ENCODE peak calls at places on chromosomes 5 and 9, in seven cellular contexts. Y is OCI-LY7; M is adrenal gland; A is endodermal cell; C is CD8-positive, alpha-beta memory T cell; I is left ventricle myocardium inferior; U is CD4-positive, alpha-beta memory T cell. O is an unnamed sample.

GRCh38 chr5:181108578-181109165 is 22.3 kb downstream of the OR2V1 start:
- DNase-seq in Y (no peak), M (no peak), A (no peak), C (no peak), I (no peak), U (no peak), O (no peak)

GRCh38 chr9:136565075-136565721 is 19.4 kb upstream of the NOTCH1 start:
- DNase-seq in Y (no peak), M (no peak), A (no peak), C (no peak), I (peak; percentile 79), U (no peak), O (peak; percentile 58)

GRCh38 chr9:126420148-126420547 is 93.5 kb downstream of the MVB12B start:
- DNase-seq in Y (no peak), M (no peak), A (no peak), C (no peak), I (no peak), U (no peak), O (no peak)

GRCh38 chr5:81247441-81247972 is 14.4 kb downstream of the CKMT2 start:
- DNase-seq in Y (no peak), M (no peak), A (no peak), C (no peak), I (no peak), U (no peak), O (no peak)

GRCh38 chr9:92727716-92728700 is 36.6 kb downstream of the BICD2 start:
- DNase-seq in Y (no peak), M (no peak), A (peak; percentile 31), C (no peak), I (no peak), U (no peak), O (no peak)

GRCh38 chr5:74328221-74328630 is 312.3 kb downstream of the ENC1 start:
- DNase-seq in Y (no peak), M (no peak), A (no peak), C (no peak), I (no peak), U (no peak), O (no peak)

GRCh38 chr5:34924462-34924765 is 4.9 kb upstream of the DNAJC21 start:
- DNase-seq in Y (no peak), M (no peak), A (no peak), C (no peak), I (no peak), U (no peak), O (no peak)

GRCh38 chr5:124956471-124957029 is 210.1 kb upstream of the ZNF608 start:
- DNase-seq in Y (no peak), M (no peak), A (no peak), C (no peak), I (no peak), U (no peak), O (no peak)

DNA sequence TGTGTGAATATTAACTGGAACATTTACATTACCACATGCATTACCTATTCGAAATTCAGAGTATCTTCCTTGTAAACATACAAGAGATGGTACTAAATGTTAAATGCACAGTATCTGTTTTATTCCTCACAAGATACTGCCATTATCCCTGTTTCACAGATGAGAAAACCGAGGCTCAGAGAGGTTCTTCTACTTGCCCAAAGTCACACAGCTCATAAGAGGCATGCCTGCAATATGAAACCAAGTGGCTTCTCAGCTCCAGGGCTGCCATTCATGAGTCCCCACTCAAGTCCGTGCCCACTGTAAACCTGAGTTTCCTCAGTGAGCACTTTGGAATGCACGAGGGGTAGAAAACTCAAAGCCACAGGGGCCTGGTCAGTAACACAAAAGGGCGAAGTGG is 55.0 kb upstream of the FABP6 start:
- DNase-seq in Y (no peak), M (no peak), A (no peak), C (no peak), I (no peak), U (no peak), O (no peak)
- H3K9me3 ChIP-seq in Y (no peaks in the 10 kb centered on the region), M (no peaks in the 10 kb centered on the region), A (no peaks in the 10 kb centered on the region), C (no peaks in the 10 kb centered on the region), I (no peaks in the 10 kb centered on the region), U (no peaks in the 10 kb centered on the region), O (no peaks in the 10 kb centered on the region)

DNA sequence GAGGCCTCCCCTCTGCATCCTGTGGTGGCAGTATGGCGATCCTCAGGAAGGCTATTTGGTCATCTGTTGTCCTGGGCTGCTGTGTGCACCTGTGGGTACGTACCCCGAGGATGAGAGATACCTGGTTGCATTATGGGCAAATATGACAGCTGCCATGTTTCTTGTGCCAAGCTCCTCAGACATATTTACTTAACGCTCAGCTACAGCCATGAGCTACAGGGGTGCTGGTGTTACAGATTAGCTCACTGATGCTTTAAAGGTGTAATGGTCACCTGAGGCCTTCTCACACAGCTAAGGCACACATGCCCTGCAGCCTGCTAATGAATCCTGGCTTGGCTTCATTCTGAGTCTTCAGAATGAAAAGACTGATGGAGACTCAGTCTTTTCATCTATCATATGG is 12.0 kb downstream of the NDST1 start:
- DNase-seq in Y (no peak), M (no peak), A (no peak), C (no peak), I (no peak), U (no peak), O (no peak)
- H3K4me1 ChIP-seq in Y (peaks cover 43% of the 10 kb centered on the region), M (peaks cover 53% of the 10 kb centered on the region), A (peaks cover 21% of the 10 kb centered on the region), C (no peaks in the 10 kb centered on the region), I (peaks cover 100% of the 10 kb centered on the region), U (no peaks in the 10 kb centered on the region), O (peaks cover 80% of the 10 kb centered on the region)

GRCh38 chr5:12277504-12278192 is 373.4 kb upstream of the CTNND2 start:
- DNase-seq in Y (no peak), M (no peak), A (no peak), C (no peak), I (no peak), U (no peak), O (no peak)
- H3K9me3 ChIP-seq in Y (no peaks in the 10 kb centered on the region), M (no peaks in the 10 kb centered on the region), A (no peaks in the 10 kb centered on the region), C (no peaks in the 10 kb centered on the region), I (peaks cover 3% of the 10 kb centered on the region), U (no peaks in the 10 kb centered on the region), O (no peaks in the 10 kb centered on the region)

GRCh38 chr9:108534741-108535140 is 321.0 kb downstream of the ACTL7B start:
- DNase-seq in Y (no peak), M (no peak), A (no peak), C (no peak), I (no peak), U (no peak), O (no peak)
- H3K4me1 ChIP-seq in Y (no peaks in the 10 kb centered on the region), M (no peaks in the 10 kb centered on the region), A (no peaks in the 10 kb centered on the region), C (no peaks in the 10 kb centered on the region), I (no peaks in the 10 kb centered on the region), U (no peaks in the 10 kb centered on the region), O (no peaks in the 10 kb centered on the region)

GRCh38 chr5:64096771-64097170 is 68.9 kb upstream of the RNF180 start:
- DNase-seq in Y (no peak), M (no peak), A (no peak), C (no peak), I (no peak), U (no peak), O (no peak)

DNA sequence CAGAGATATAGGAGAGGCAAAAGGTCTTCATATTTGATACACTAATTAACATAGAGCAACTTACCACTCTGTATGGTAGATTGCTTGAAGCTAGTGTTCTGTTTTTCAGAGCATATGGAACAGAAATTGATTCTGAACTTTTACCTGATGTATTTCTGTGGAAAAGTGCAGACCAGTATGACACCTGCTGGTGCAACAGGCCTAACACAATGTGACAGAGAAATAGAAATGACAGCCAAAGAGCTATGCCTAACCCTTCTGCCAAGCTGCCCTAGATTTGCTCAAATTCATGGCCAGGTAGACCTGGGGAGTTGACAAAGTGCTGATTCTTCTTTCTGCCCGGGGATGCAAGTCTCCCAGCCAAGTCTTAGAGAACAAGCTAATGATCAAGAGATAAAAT is 65.4 kb upstream of the RNF180 start:
- DNase-seq in Y (no peak), M (no peak), A (no peak), C (no peak), I (no peak), U (no peak), O (no peak)
- H3K9me3 ChIP-seq in Y (no peaks in the 10 kb centered on the region), M (no peaks in the 10 kb centered on the region), A (peaks cover 1% of the 10 kb centered on the region), C (no peaks in the 10 kb centered on the region), I (peaks cover 12% of the 10 kb centered on the region), U (no peaks in the 10 kb centered on the region), O (no peaks in the 10 kb centered on the region)

GRCh38 chr5:132225165-132226032 is 2.3 kb downstream of the P4HA2 start:
- DNase-seq in Y (no peak), M (peak; percentile 27), A (peak; percentile 40), C (no peak), I (peak; percentile 71), U (peak; percentile 22), O (peak; percentile 75)
- H3K4me1 ChIP-seq in Y (peaks cover 48% of the 10 kb centered on the region), M (no peaks in the 10 kb centered on the region), A (no peaks in the 10 kb centered on the region), C (peaks cover 14% of the 10 kb centered on the region), I (peaks cover 80% of the 10 kb centered on the region), U (peaks cover 4% of the 10 kb centered on the region), O (peaks cover 22% of the 10 kb centered on the region)

GRCh38 chr9:72300884-72301283 is 64.1 kb downstream of the ZFAND5 start:
- DNase-seq in Y (no peak), M (no peak), A (no peak), C (no peak), I (no peak), U (no peak), O (no peak)

GRCh38 chr9:72294952-72295351 is 70.1 kb downstream of the ZFAND5 start:
- DNase-seq in Y (no peak), M (peak; percentile 72), A (no peak), C (no peak), I (no peak), U (no peak), O (no peak)

GRCh38 chr9:72299017-72299603 is 65.9 kb downstream of the ZFAND5 start:
- DNase-seq in Y (no peak), M (peak; percentile 60), A (no peak), C (no peak), I (no peak), U (no peak), O (no peak)

GRCh38 chr9:72292874-72293607 is 72.0 kb downstream of the ZFAND5 start:
- DNase-seq in Y (no peak), M (peak; percentile 19), A (no peak), C (no peak), I (no peak), U (no peak), O (peak; percentile 19)

GRCh38 chr9:72297516-72297915 is 67.5 kb downstream of the ZFAND5 start:
- DNase-seq in Y (no peak), M (no peak), A (no peak), C (no peak), I (no peak), U (no peak), O (no peak)
- H3K9me3 ChIP-seq in Y (no peaks in the 10 kb centered on the region), M (no peaks in the 10 kb centered on the region), A (no peaks in the 10 kb centered on the region), C (no peaks in the 10 kb centered on the region), I (no peaks in the 10 kb centered on the region), U (no peaks in the 10 kb centered on the region), O (no peaks in the 10 kb centered on the region)